ENCODE peak calls at places on chromosomes 11 and 22, in eight cellular contexts. W is osteocyte, X is AG10803, J is astrocyte of the spinal cord, U is omental fat pad, L is neural progenitor cell, F is choroid plexus epithelial cell, S is psoas muscle. G is an unnamed sample.

GRCh38 chr11:122020902-122021301 is 95.1 kb downstream of the BLID start:
- DNase-seq in J (no peak), W (no peak), U (no peak), L (no peak), X (no peak), S (no peak), F (peak; percentile 61), G (no peak)

GRCh38 chr22:39174498-39175120 is 22.1 kb upstream of the CBX7 start:
- DNase-seq in J (peak; percentile 91), U (peak; percentile 76), X (peak; percentile 84), S (peak; percentile 79), W (peak; percentile 96), L (peak; percentile 99), F (peak; percentile 97), G (peak; percentile 86)

GRCh38 chr11:43920598-43921419 is 21.6 kb upstream of the C11orf96 start:
- DNase-seq in U (no peak), L (no peak), F (peak; percentile 100), X (peak; percentile 100), W (peak; percentile 46), J (peak; percentile 99), S (peak; percentile 65), G (no peak)

GRCh38 chr11:74321487-74322188 is 10.2 kb upstream of the P4HA3 start:
- DNase-seq in X (peak; percentile 71), F (peak; percentile 74), S (no peak), L (peak; percentile 41), J (peak; percentile 70), U (no peak), W (no peak), G (no peak)

GRCh38 chr11:44526438-44526837 is 39.0 kb upstream of the CD82 start:
- DNase-seq in U (no peak), X (no peak), S (no peak), L (no peak), F (no peak), J (no peak), W (no peak), G (no peak)

GRCh38 chr11:112364962-112365481 is 104.4 kb upstream of the PLET1 start:
- DNase-seq in F (peak; percentile 99), J (peak; percentile 88), U (no peak), L (no peak), X (peak; percentile 84), W (no peak), S (no peak), G (no peak)

GRCh38 chr22:46367707-46368191 is 32.2 kb downstream of the TRMU start:
- DNase-seq in S (peak; percentile 69), J (peak; percentile 13), X (peak; percentile 36), L (peak; percentile 82), W (no peak), F (peak; percentile 64), U (peak; percentile 74), G (no peak)

GRCh38 chr11:69562302-69562701 is 78.7 kb upstream of the CCND1 start:
- DNase-seq in S (no peak), J (no peak), U (no peak), X (no peak), L (no peak), F (no peak), W (no peak), G (no peak)

GRCh38 chr11:34331736-34332135 is 26.1 kb downstream of the ABTB2 start:
- DNase-seq in X (no peak), W (no peak), S (no peak), L (no peak), J (no peak), U (no peak), F (no peak), G (no peak)

GRCh38 chr22:49964136-49964492 is 3.5 kb downstream of the PIM3 start:
- DNase-seq in X (no peak), L (no peak), S (no peak), W (no peak), F (no peak), U (no peak), J (no peak), G (no peak)

GRCh38 chr11:95005642-95006041 is 19.4 kb upstream of the KDM4E start:
- DNase-seq in X (no peak), U (no peak), J (no peak), L (no peak), W (no peak), F (no peak), S (no peak), G (no peak)

GRCh38 chr22:31039393-31039792 is 41.7 kb upstream of the SMTN start:
- DNase-seq in X (peak; percentile 89), F (peak; percentile 68), L (no peak), W (no peak), S (no peak), U (no peak), J (no peak), G (no peak)

GRCh38 chr11:16799890-16800289 is 61.4 kb downstream of the C11orf58 start:
- DNase-seq in J (no peak), X (no peak), W (no peak), S (no peak), U (no peak), F (no peak), L (no peak), G (no peak)

DNA sequence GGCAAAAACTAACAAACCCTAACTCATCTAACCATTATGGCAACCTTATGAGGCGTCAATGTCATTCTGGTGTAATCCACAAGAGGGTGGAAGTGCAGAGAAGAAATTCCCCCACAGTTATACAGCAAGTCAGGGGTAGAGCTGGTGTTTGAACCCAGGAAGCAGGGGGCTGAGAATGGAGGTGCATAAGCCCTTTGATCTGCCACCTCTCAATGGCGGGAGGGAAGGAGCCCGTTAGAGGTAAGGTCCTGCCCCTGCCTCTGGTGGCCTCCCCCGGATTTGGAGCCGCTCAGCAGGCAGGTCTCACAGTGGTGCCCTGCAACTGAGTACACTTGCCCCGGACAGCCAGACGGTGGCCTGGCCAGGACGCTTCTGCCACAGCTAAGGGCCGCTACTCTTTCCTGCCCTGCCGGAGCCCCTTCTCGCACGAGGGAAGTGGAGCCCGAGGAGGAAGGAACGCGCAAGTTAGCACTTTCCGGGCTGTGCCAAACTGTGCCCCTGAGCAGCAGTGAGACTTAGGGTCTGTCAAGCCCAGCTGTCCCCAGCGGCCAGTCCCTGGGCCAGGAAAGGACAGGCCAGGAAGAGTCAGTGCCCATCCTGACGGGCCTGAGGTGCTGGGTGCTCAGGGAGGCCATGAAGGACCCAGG is 1.1 kb downstream of the FXYD2 start:
- DNase-seq in J (no peak), W (no peak), S (no peak), X (no peak), L (peak; percentile 39), U (peak; percentile 19), F (no peak), G (no peak)
- TF ChIP-seq CTCF in J (peak; percentile 14), W (no peak), S (no peak), X (no peak), L (peak; percentile 42), U (no peak), F (peak; percentile 37), G (peak; percentile 63)

GRCh38 chr22:44444341-44445306 is 53.4 kb downstream of the RTL6 start:
- DNase-seq in W (no peak), F (peak; percentile 5), J (no peak), U (no peak), X (no peak), S (no peak), L (peak; percentile 53), G (no peak)
- TF ChIP-seq CTCF in W (peak; percentile 17), F (peak; percentile 41), J (peak; percentile 16), U (no peak), X (no peak), S (no peak), L (peak; percentile 55), G (peak; percentile 59)

GRCh38 chr22:41047741-41048140 is 44.7 kb upstream of the EP300 start:
- DNase-seq in W (no peak), J (no peak), X (no peak), F (peak; percentile 10), U (no peak), S (no peak), L (no peak), G (no peak)

GRCh38 chr22:41048791-41049717 is 43.3 kb upstream of the EP300 start:
- DNase-seq in S (peak; percentile 75), W (no peak), L (peak; percentile 74), F (peak; percentile 80), X (peak; percentile 78), U (peak; percentile 36), J (peak; percentile 68), G (peak; percentile 76)

GRCh38 chr22:41052661-41053490 is 39.5 kb upstream of the EP300 start:
- DNase-seq in X (peak; percentile 56), L (no peak), J (peak; percentile 60), F (peak; percentile 68), W (no peak), S (no peak), U (no peak), G (no peak)

GRCh38 chr22:41050873-41051272 is 41.5 kb upstream of the EP300 start:
- DNase-seq in U (no peak), W (no peak), L (no peak), F (peak; percentile 17), X (peak; percentile 66), S (no peak), J (no peak), G (no peak)
- TF ChIP-seq CTCF in U (no peak), W (peak; percentile 9), L (no peak), F (peak; percentile 28), X (peak; percentile 51), S (no peak), J (no peak), G (peak; percentile 33)

GRCh38 chr11:65806972-65807371 is 20.1 kb downstream of the OVOL1 start:
- DNase-seq in X (no peak), J (no peak), F (no peak), S (no peak), W (no peak), L (no peak), U (no peak), G (no peak)

GRCh38 chr11:65809496-65809895 is 22.6 kb downstream of the OVOL1 start:
- DNase-seq in W (no peak), U (no peak), J (no peak), L (no peak), X (no peak), S (no peak), F (no peak), G (no peak)

GRCh38 chr11:65811764-65812475 is 21.8 kb upstream of the SNX32 start:
- DNase-seq in U (no peak), W (no peak), J (no peak), F (no peak), L (no peak), X (no peak), S (no peak), G (no peak)

GRCh38 chr11:65808744-65809341 is 22.0 kb downstream of the OVOL1 start:
- DNase-seq in X (no peak), W (no peak), S (no peak), J (no peak), F (no peak), U (no peak), L (no peak), G (no peak)

DNA sequence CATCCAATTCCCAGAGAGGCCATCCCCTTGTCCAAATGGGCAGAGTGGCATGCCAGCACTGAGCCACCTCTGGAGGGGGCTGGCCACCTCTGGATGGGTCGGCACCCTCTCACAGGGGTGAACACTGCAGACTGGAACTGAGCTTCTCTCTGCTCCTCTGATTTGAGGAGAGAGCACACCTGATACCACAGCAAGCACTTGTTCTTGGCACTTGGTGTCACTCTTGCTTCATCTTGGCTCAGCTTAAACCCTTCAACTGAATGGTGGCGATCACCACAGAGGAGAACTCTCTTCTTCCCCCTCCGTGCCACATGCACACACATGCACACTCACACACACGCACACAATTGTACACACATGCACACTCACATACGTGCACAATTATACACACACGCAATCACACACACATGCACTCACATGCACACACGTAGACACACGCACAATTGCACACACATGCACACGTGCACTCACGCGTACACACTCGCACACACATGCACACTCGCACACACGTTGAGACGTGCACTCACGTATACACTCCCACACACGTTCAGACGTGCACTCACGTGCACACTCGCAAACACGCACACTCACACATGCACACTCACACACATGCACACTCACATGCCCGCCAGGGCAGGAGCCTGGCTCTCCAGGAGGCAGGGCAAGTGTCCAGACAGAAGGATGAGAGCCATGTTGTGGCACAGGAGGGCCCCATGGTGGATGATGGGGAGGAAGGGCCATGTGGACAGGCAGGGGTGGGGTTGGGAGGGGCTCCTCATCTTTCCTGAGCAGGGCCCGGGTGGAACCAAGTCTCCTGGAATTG is 23.4 kb downstream of the OVOL1 start:
- DNase-seq in J (no peak), S (no peak), W (no peak), L (no peak), F (no peak), X (no peak), U (no peak), G (no peak)
- TF ChIP-seq CTCF in J (no peak), S (no peak), W (no peak), L (no peak), F (no peak), X (no peak), U (no peak), G (no peak)

G was measured in type B pancreatic cell.